ENCODE peak calls at places on chromosomes 6 and 20, in four cellular contexts. R is K562, A is H1, B is HepG2. T is an unnamed sample.

GRCh38 chr20:9319687-9320384 is 194.6 kb upstream of the LAMP5 start:
- DNase-seq in R (no peak), A (no peak), B (no peak), T (no peak)

GRCh38 chr20:63129991-63130653 is 85.8 kb downstream of the YTHDF1 start:
- DNase-seq in R (no peak), A (no peak), B (no peak), T (no peak)

GRCh38 chr6:157528931-157529653 is 148.1 kb downstream of the ZDHHC14 start:
- DNase-seq in R (peak; percentile 38), B (peak; percentile 73), A (no peak), T (no peak)

GRCh38 chr6:163741743-163742363 is 327.3 kb downstream of the QKI start:
- DNase-seq in B (no peak), A (no peak), R (peak; percentile 55), T (no peak)

GRCh38 chr6:4883298-4883697 is 107.1 kb downstream of the CDYL start:
- DNase-seq in A (no peak), R (no peak), B (no peak), T (no peak)

GRCh38 chr6:56842602-56843475 is 112.1 kb upstream of the BEND6 start:
- DNase-seq in B (no peak), R (no peak), A (peak; percentile 77), T (no peak)

GRCh38 chr6:3444276-3445088 is 12.4 kb downstream of the SLC22A23 start:
- DNase-seq in A (no peak), B (peak; percentile 62), R (no peak), T (no peak)

GRCh38 chr6:31426395-31426794 is 23.0 kb downstream of the MICA start:
- DNase-seq in R (no peak), B (no peak), A (no peak), T (no peak)

GRCh38 chr20:38117635-38118034 is 47.4 kb downstream of the TGM2 start:
- DNase-seq in A (no peak), B (peak; percentile 70), R (no peak), T (no peak)

GRCh38 chr20:914727-915498 is 1.2 kb downstream of the ANGPT4 start:
- DNase-seq in R (no peak), B (no peak), A (no peak), T (no peak)

GRCh38 chr6:163986313-163986712 is 571.8 kb downstream of the QKI start:
- DNase-seq in R (no peak), A (no peak), B (peak; percentile 35), T (no peak)

GRCh38 chr6:4102687-4103244 is 23.8 kb upstream of the FAM217A start:
- DNase-seq in B (peak; percentile 98), A (no peak), R (no peak), T (no peak)

GRCh38 chr6:168725821-168726220 is 284.8 kb downstream of the SMOC2 start:
- DNase-seq in B (no peak), A (no peak), R (no peak), T (no peak)

GRCh38 chr6:47853766-47854165 is 71.9 kb downstream of the OPN5 start:
- DNase-seq in B (no peak), R (no peak), A (no peak), T (no peak)

GRCh38 chr6:163335671-163336545 is 78.6 kb upstream of the QKI start:
- DNase-seq in A (no peak), B (no peak), R (no peak), T (no peak)

GRCh38 chr6:152897807-152898399 is 84.9 kb downstream of the FBXO5 start:
- DNase-seq in B (peak; percentile 52), A (peak; percentile 98), R (peak; percentile 85), T (peak; percentile 4)

GRCh38 chr20:32192698-32193097 is 14.8 kb downstream of the PLAGL2 start:
- DNase-seq in R (no peak), B (no peak), A (no peak), T (no peak)

GRCh38 chr20:44073675-44074071 is 113.3 kb downstream of the JPH2 start:
- DNase-seq in R (no peak), B (no peak), A (peak; percentile 28), T (no peak)

GRCh38 chr20:7285918-7286556 is 518.6 kb downstream of the BMP2 start:
- DNase-seq in A (peak; percentile 77), R (peak; percentile 12), B (peak; percentile 80), T (peak; percentile 12)

GRCh38 chr6:71727632-71728294 is 158.6 kb upstream of the RIMS1 start:
- DNase-seq in R (no peak), B (no peak), A (no peak), T (peak; percentile 8)
- TF ChIP-seq BRCA1 in R (no peak), B (no peak), A (no peak), T (no peak)

DNA sequence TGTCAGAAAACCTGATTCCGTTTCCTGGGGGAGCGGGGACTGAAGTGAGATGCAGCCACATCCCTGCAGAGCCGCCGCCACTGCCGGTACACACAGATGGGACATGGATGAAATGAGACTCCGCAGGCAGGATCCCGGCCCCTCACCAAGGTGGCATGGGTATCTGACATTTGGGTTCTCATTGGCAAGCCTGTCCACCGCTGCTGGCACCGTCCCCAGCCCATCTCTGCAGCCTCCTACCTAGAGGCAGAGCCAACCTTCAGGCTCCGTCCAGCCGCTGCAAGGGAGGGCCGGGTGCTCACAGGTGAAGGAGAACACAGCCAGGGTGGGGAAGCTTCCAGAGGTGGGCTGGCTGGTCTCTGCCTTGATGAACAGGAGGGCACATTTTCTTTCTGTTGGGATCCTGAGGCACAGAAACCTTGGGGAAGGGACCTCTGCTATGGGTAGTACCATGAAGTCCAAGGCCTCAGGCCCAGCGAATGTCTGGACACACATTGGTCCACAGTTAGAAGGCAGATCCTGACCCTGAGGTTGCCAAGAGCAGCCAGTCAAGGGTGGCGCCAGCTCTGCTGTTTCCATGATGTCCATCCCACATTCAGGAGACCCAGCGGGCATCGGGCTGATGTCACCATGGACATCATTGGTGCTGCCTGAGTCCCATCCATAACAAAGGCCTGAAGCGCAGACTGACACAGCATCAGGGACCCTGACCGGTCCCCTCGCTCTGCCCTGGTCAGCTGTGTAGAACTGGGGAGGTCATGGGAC is 177.4 kb downstream of the TAF4 start:
- DNase-seq in R (no peak), B (no peak), A (no peak), T (no peak)
- TF ChIP-seq BRCA1 in R (no peak), B (no peak), A (no peak), T (no peak)

GRCh38 chr6:134549854-134550253 is 231.9 kb upstream of the SGK1 start:
- DNase-seq in B (no peak), R (no peak), A (no peak), T (no peak)
- TF ChIP-seq BRCA1 in B (no peak), R (no peak), A (no peak), T (no peak)

GRCh38 chr6:19988555-19988954 is 151.4 kb downstream of the ID4 start:
- DNase-seq in B (peak; percentile 8), R (no peak), A (no peak), T (no peak)
- TF ChIP-seq BRCA1 in B (no peak), R (no peak), A (no peak), T (no peak)

GRCh38 chr20:35404614-35405259 is 7.0 kb downstream of the UQCC1 start:
- DNase-seq in A (no peak), R (no peak), B (no peak), T (peak; percentile 51)
- TF ChIP-seq BRCA1 in A (no peak), R (no peak), B (no peak), T (no peak)

DNA sequence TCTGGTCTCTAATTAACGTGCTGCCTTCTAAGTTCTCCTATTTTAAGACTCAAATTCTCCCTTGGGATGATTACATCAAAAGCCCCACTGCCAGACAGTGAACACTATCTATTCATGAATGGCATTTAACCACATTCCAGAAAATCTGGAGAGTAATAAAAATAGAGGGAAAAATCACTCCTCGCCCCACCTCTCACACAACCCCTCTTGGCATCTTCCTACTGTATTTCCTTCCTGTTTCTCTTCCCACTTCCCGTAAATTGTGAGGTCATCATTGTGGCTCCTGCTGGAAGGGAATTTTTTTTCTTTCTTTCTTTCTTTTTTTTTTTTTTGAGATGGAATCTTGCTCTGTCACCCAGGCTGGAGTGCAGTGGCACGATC is 31.5 kb downstream of the RAB44 start:
- DNase-seq in A (no peak), B (no peak), R (no peak), T (no peak)
- TF ChIP-seq BRCA1 in A (no peak), B (no peak), R (no peak), T (no peak)

DNA sequence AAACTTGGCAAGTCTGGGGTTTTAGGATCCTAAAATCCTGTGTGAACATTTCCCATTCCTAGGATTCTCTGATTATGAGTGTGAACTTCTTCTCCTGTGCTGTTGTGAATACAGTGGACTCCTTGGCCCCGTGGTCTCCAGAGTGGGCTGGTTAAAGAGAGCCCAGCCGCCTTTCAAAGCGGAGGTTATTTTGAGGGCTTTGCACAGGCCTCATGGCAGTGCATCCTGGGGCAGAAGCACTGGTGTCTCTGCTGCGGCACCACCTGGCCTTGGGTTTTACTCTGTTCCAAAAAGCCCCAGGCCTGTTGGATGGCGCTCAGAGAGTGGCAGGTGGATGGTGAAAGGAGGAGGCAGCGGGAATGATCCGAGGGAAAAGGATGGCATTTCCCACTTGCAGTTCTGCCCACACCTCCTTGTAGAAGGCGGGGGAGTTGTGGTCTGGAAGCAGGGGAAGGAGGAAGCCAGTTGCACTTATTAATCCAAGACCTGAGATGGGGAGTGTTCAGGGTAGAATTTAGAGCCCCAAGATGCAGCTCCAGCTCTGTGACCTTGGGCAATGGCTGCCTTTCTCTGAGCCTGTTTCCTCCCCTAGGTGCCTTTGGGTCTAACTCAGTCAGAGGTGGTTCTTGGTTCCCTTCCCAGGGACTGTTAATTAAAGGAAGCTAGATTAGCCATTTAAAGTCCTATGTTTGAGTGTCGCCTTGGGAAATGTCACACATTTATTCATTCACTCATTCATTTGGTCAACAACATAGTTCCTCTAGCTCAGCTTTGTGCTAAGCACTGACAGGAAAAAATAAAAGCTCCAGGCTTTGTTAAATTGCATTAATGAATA is 22.4 kb downstream of the MMP24 start:
- DNase-seq in A (no peak), R (no peak), B (no peak), T (no peak)
- TF ChIP-seq BRCA1 in A (no peak), R (no peak), B (no peak), T (no peak)

DNA sequence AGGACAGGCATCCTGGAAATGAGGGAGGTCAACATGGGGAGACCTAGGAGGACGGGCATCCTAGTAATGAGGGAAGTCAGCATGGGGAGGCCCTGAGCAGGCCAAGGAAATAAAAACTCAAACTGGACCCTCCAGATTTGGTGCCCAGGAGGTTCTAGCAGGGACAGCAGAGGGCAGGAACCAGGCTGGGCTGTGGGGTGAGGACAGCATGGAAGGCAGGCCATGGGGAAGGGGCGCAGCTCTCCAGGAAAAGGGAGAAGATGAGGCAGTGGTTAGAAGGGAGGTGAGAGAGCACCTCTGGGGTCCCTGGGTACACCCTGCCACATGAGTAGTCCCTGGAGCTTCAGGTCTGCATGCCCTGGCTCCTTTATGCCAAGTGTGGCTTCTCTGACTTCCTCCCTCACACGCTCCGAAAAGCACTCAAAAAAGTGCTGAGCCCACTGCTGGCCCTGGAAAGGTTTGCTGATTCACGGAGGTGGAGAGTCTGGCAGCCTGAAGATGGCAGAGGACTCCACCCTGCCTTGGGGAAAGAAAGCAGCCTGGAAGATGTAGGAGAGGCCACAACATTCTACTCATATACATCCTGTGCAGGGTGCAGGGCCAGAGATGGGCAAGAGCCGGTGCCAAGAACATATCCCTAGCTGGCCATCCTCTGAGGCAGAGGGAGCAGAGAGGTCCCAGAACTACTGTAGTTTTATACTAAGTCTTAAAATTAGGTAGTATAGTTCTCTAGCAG is 154.9 kb downstream of the MRPL14 start:
- DNase-seq in B (no peak), A (no peak), R (no peak), T (no peak)
- TF ChIP-seq BRCA1 in B (no peak), A (no peak), R (no peak), T (no peak)